ENCODE peak calls at places on chromosomes 5 and 9, in eight cellular contexts. One of them, this sample, is unnamed.

GRCh38 chr9:18720691-18721090 is 246.7 kb downstream of the ADAMTSL1 start:
- DNase-seq in HepG2: no peak
- DNase-seq in ovary: no peak
- DNase-seq in GM12878: no peak
- DNase-seq in upper lobe of right lung: no peak
- DNase-seq in endodermal cell: no peak
- DNase-seq in mucosa of descending colon: no peak
- DNase-seq in gastrocnemius medialis: no peak
- DNase-seq in this sample: no peak

GRCh38 chr9:92600075-92600741 is 64.4 kb upstream of the ECM2 start:
- DNase-seq in HepG2: no peak
- DNase-seq in ovary: no peak
- DNase-seq in GM12878: no peak
- DNase-seq in upper lobe of right lung: no peak
- DNase-seq in endodermal cell: peak; percentile 43
- DNase-seq in mucosa of descending colon: no peak
- DNase-seq in gastrocnemius medialis: no peak
- DNase-seq in this sample: no peak

GRCh38 chr5:114449836-114450515 is 88.1 kb downstream of the KCNN2 start:
- DNase-seq in HepG2: peak; percentile 25
- DNase-seq in ovary: peak; percentile 58
- DNase-seq in GM12878: peak; percentile 60
- DNase-seq in upper lobe of right lung: peak; percentile 73
- DNase-seq in endodermal cell: peak; percentile 90
- DNase-seq in mucosa of descending colon: no peak
- DNase-seq in gastrocnemius medialis: peak; percentile 40
- DNase-seq in this sample: peak; percentile 61

GRCh38 chr9:89422151-89422918 is 75.6 kb downstream of the SEMA4D start:
- DNase-seq in HepG2: no peak
- DNase-seq in ovary: no peak
- DNase-seq in GM12878: no peak
- DNase-seq in upper lobe of right lung: no peak
- DNase-seq in endodermal cell: no peak
- DNase-seq in mucosa of descending colon: peak; percentile 52
- DNase-seq in gastrocnemius medialis: no peak
- DNase-seq in this sample: no peak

GRCh38 chr5:35029333-35029732 is 18.4 kb downstream of the AGXT2 start:
- DNase-seq in HepG2: no peak
- DNase-seq in ovary: no peak
- DNase-seq in GM12878: no peak
- DNase-seq in upper lobe of right lung: no peak
- DNase-seq in endodermal cell: no peak
- DNase-seq in mucosa of descending colon: no peak
- DNase-seq in gastrocnemius medialis: peak; percentile 49
- DNase-seq in this sample: no peak

GRCh38 chr5:5558593-5558992 is 136.1 kb downstream of the ICE1 start:
- DNase-seq in HepG2: no peak
- DNase-seq in ovary: no peak
- DNase-seq in GM12878: no peak
- DNase-seq in upper lobe of right lung: no peak
- DNase-seq in endodermal cell: no peak
- DNase-seq in mucosa of descending colon: no peak
- DNase-seq in gastrocnemius medialis: no peak
- DNase-seq in this sample: no peak

GRCh38 chr5:10272053-10272869 is 22.2 kb downstream of the CCT5 start:
- DNase-seq in HepG2: no peak
- DNase-seq in ovary: no peak
- DNase-seq in GM12878: no peak
- DNase-seq in upper lobe of right lung: no peak
- DNase-seq in endodermal cell: no peak
- DNase-seq in mucosa of descending colon: no peak
- DNase-seq in gastrocnemius medialis: no peak
- DNase-seq in this sample: no peak

GRCh38 chr5:151596839-151597539 is 5.9 kb upstream of the FAT2 start:
- DNase-seq in HepG2: peak; percentile 31
- DNase-seq in ovary: no peak
- DNase-seq in GM12878: no peak
- DNase-seq in upper lobe of right lung: no peak
- DNase-seq in endodermal cell: peak; percentile 88
- DNase-seq in mucosa of descending colon: no peak
- DNase-seq in gastrocnemius medialis: no peak
- DNase-seq in this sample: peak; percentile 20

GRCh38 chr5:172659909-172660628 is 19.0 kb downstream of the NEURL1B start:
- DNase-seq in HepG2: peak; percentile 95
- DNase-seq in ovary: peak; percentile 86
- DNase-seq in GM12878: no peak
- DNase-seq in upper lobe of right lung: peak; percentile 83
- DNase-seq in endodermal cell: peak; percentile 85
- DNase-seq in mucosa of descending colon: peak; percentile 90
- DNase-seq in gastrocnemius medialis: peak; percentile 76
- DNase-seq in this sample: peak; percentile 91

DNA sequence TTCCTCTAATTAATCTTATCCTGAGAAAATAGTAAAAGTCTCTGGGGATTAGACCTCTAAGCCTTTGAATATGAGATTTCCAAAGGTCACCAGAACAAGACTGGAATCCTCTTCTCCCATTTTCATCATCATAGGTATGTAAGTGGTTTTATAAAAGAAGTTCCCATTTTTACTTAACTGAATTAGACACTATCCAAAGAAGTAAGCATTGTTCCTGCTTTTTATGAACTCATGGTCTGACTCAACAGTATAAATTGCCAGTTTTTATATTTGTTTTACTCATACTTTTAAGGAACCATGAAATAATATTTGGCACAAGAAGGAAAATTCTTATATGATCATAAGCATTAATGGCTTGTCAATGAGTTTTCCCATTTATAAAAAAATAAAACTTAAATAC is 167.1 kb upstream of the ADRA1B start:
- DNase-seq in HepG2: no peak
- DNase-seq in ovary: no peak
- DNase-seq in GM12878: no peak
- DNase-seq in upper lobe of right lung: no peak
- DNase-seq in endodermal cell: no peak
- DNase-seq in mucosa of descending colon: no peak
- DNase-seq in gastrocnemius medialis: no peak
- DNase-seq in this sample: no peak
- H3K9me3 ChIP-seq in HepG2: no peaks in the 10 kb centered on the region
- H3K9me3 ChIP-seq in ovary: no peaks in the 10 kb centered on the region
- H3K9me3 ChIP-seq in GM12878: no peaks in the 10 kb centered on the region
- H3K9me3 ChIP-seq in upper lobe of right lung: no peaks in the 10 kb centered on the region
- H3K9me3 ChIP-seq in endodermal cell: no peaks in the 10 kb centered on the region
- H3K9me3 ChIP-seq in mucosa of descending colon: no peaks in the 10 kb centered on the region
- H3K9me3 ChIP-seq in gastrocnemius medialis: no peaks in the 10 kb centered on the region
- H3K9me3 ChIP-seq in this sample: peaks cover 13% of the 10 kb centered on the region

GRCh38 chr5:141338538-141339306 is at the start of gene PCDHGA2:
- DNase-seq in HepG2: peak; percentile 18
- DNase-seq in ovary: peak; percentile 43
- DNase-seq in GM12878: no peak
- DNase-seq in upper lobe of right lung: no peak
- DNase-seq in endodermal cell: peak; percentile 75
- DNase-seq in mucosa of descending colon: no peak
- DNase-seq in gastrocnemius medialis: no peak
- DNase-seq in this sample: no peak
- H3K9me3 ChIP-seq in HepG2: peaks cover 14% of the 10 kb centered on the region
- H3K9me3 ChIP-seq in ovary: peaks cover 7% of the 10 kb centered on the region
- H3K9me3 ChIP-seq in GM12878: no peaks in the 10 kb centered on the region
- H3K9me3 ChIP-seq in upper lobe of right lung: peaks cover 21% of the 10 kb centered on the region
- H3K9me3 ChIP-seq in endodermal cell: peaks cover under 1% of the 10 kb centered on the region
- H3K9me3 ChIP-seq in mucosa of descending colon: peaks cover 58% of the 10 kb centered on the region
- H3K9me3 ChIP-seq in gastrocnemius medialis: no peaks in the 10 kb centered on the region
- H3K9me3 ChIP-seq in this sample: peaks cover 96% of the 10 kb centered on the region

GRCh38 chr5:158384535-158385421 is 525.8 kb upstream of the CLINT1 start:
- DNase-seq in HepG2: no peak
- DNase-seq in ovary: no peak
- DNase-seq in GM12878: no peak
- DNase-seq in upper lobe of right lung: no peak
- DNase-seq in endodermal cell: no peak
- DNase-seq in mucosa of descending colon: no peak
- DNase-seq in gastrocnemius medialis: no peak
- DNase-seq in this sample: no peak

GRCh38 chr5:158382473-158382872 is 523.5 kb upstream of the CLINT1 start:
- DNase-seq in HepG2: no peak
- DNase-seq in ovary: peak; percentile 72
- DNase-seq in GM12878: no peak
- DNase-seq in upper lobe of right lung: peak; percentile 70
- DNase-seq in endodermal cell: peak; percentile 81
- DNase-seq in mucosa of descending colon: peak; percentile 70
- DNase-seq in gastrocnemius medialis: peak; percentile 74
- DNase-seq in this sample: peak; percentile 60

GRCh38 chr5:158385982-158386381 is 527.0 kb upstream of the CLINT1 start:
- DNase-seq in HepG2: no peak
- DNase-seq in ovary: no peak
- DNase-seq in GM12878: no peak
- DNase-seq in upper lobe of right lung: no peak
- DNase-seq in endodermal cell: no peak
- DNase-seq in mucosa of descending colon: no peak
- DNase-seq in gastrocnemius medialis: no peak
- DNase-seq in this sample: no peak

GRCh38 chr5:158380661-158381060 is 521.7 kb upstream of the CLINT1 start:
- DNase-seq in HepG2: no peak
- DNase-seq in ovary: no peak
- DNase-seq in GM12878: no peak
- DNase-seq in upper lobe of right lung: no peak
- DNase-seq in endodermal cell: peak; percentile 50
- DNase-seq in mucosa of descending colon: no peak
- DNase-seq in gastrocnemius medialis: no peak
- DNase-seq in this sample: no peak

GRCh38 chr5:158383485-158383884 is 524.5 kb upstream of the CLINT1 start:
- DNase-seq in HepG2: no peak
- DNase-seq in ovary: no peak
- DNase-seq in GM12878: no peak
- DNase-seq in upper lobe of right lung: no peak
- DNase-seq in endodermal cell: no peak
- DNase-seq in mucosa of descending colon: no peak
- DNase-seq in gastrocnemius medialis: no peak
- DNase-seq in this sample: no peak
- H3K9me3 ChIP-seq in HepG2: peaks cover 26% of the 10 kb centered on the region
- H3K9me3 ChIP-seq in ovary: no peaks in the 10 kb centered on the region
- H3K9me3 ChIP-seq in GM12878: peaks cover 5% of the 10 kb centered on the region
- H3K9me3 ChIP-seq in upper lobe of right lung: no peaks in the 10 kb centered on the region
- H3K9me3 ChIP-seq in endodermal cell: peaks cover under 1% of the 10 kb centered on the region
- H3K9me3 ChIP-seq in mucosa of descending colon: no peaks in the 10 kb centered on the region
- H3K9me3 ChIP-seq in gastrocnemius medialis: no peaks in the 10 kb centered on the region
- H3K9me3 ChIP-seq in this sample: peaks cover 15% of the 10 kb centered on the region

DNA sequence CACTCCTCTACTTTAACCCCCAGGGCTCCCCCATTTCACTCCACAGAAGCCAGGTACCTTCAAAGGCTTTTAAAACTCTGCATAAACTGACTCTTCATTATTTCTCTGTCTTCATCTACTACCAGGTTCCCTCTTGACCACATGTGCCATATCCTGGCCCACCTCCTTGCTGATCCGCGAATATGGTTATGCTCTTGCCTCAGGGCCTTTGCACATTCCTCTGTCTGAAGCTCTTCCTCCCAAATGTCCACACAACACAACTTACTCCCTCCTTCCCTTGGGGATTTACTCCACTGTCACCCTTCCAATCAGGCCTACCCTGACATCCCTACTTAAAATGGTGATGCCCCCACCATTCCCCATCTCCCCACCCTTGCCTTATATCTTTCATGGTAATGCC is 134.6 kb upstream of the ANKRD55 start:
- DNase-seq in HepG2: no peak
- DNase-seq in ovary: no peak
- DNase-seq in GM12878: no peak
- DNase-seq in upper lobe of right lung: no peak
- DNase-seq in endodermal cell: no peak
- DNase-seq in mucosa of descending colon: no peak
- DNase-seq in gastrocnemius medialis: no peak
- DNase-seq in this sample: no peak
- H3K9me3 ChIP-seq in HepG2: no peaks in the 10 kb centered on the region
- H3K9me3 ChIP-seq in ovary: no peaks in the 10 kb centered on the region
- H3K9me3 ChIP-seq in GM12878: no peaks in the 10 kb centered on the region
- H3K9me3 ChIP-seq in upper lobe of right lung: no peaks in the 10 kb centered on the region
- H3K9me3 ChIP-seq in endodermal cell: peaks cover 7% of the 10 kb centered on the region
- H3K9me3 ChIP-seq in mucosa of descending colon: no peaks in the 10 kb centered on the region
- H3K9me3 ChIP-seq in gastrocnemius medialis: no peaks in the 10 kb centered on the region
- H3K9me3 ChIP-seq in this sample: no peaks in the 10 kb centered on the region

GRCh38 chr9:91198405-91198804 is 163.3 kb downstream of the AUH start:
- DNase-seq in HepG2: peak; percentile 36
- DNase-seq in ovary: no peak
- DNase-seq in GM12878: no peak
- DNase-seq in upper lobe of right lung: no peak
- DNase-seq in endodermal cell: no peak
- DNase-seq in mucosa of descending colon: no peak
- DNase-seq in gastrocnemius medialis: no peak
- DNase-seq in this sample: no peak

GRCh38 chr9:91197232-91198181 is 164.2 kb downstream of the AUH start:
- DNase-seq in HepG2: peak; percentile 99
- DNase-seq in ovary: peak; percentile 77
- DNase-seq in GM12878: no peak
- DNase-seq in upper lobe of right lung: no peak
- DNase-seq in endodermal cell: no peak
- DNase-seq in mucosa of descending colon: peak; percentile 63
- DNase-seq in gastrocnemius medialis: peak; percentile 94
- DNase-seq in this sample: peak; percentile 51

GRCh38 chr9:91199739-91200497 is 161.8 kb downstream of the AUH start:
- DNase-seq in HepG2: no peak
- DNase-seq in ovary: no peak
- DNase-seq in GM12878: no peak
- DNase-seq in upper lobe of right lung: no peak
- DNase-seq in endodermal cell: no peak
- DNase-seq in mucosa of descending colon: no peak
- DNase-seq in gastrocnemius medialis: peak; percentile 47
- DNase-seq in this sample: no peak

GRCh38 chr9:91202757-91203283 is 158.9 kb downstream of the AUH start:
- DNase-seq in HepG2: no peak
- DNase-seq in ovary: no peak
- DNase-seq in GM12878: no peak
- DNase-seq in upper lobe of right lung: no peak
- DNase-seq in endodermal cell: no peak
- DNase-seq in mucosa of descending colon: no peak
- DNase-seq in gastrocnemius medialis: no peak
- DNase-seq in this sample: no peak

GRCh38 chr9:91200692-91201336 is 160.9 kb downstream of the AUH start:
- DNase-seq in HepG2: no peak
- DNase-seq in ovary: no peak
- DNase-seq in GM12878: no peak
- DNase-seq in upper lobe of right lung: no peak
- DNase-seq in endodermal cell: no peak
- DNase-seq in mucosa of descending colon: no peak
- DNase-seq in gastrocnemius medialis: no peak
- DNase-seq in this sample: no peak
- H3K9me3 ChIP-seq in HepG2: peaks cover 28% of the 10 kb centered on the region
- H3K9me3 ChIP-seq in ovary: no peaks in the 10 kb centered on the region
- H3K9me3 ChIP-seq in GM12878: peaks cover 8% of the 10 kb centered on the region
- H3K9me3 ChIP-seq in upper lobe of right lung: no peaks in the 10 kb centered on the region
- H3K9me3 ChIP-seq in endodermal cell: peaks cover 22% of the 10 kb centered on the region
- H3K9me3 ChIP-seq in mucosa of descending colon: peaks cover 2% of the 10 kb centered on the region
- H3K9me3 ChIP-seq in gastrocnemius medialis: no peaks in the 10 kb centered on the region
- H3K9me3 ChIP-seq in this sample: peaks cover 22% of the 10 kb centered on the region

DNA sequence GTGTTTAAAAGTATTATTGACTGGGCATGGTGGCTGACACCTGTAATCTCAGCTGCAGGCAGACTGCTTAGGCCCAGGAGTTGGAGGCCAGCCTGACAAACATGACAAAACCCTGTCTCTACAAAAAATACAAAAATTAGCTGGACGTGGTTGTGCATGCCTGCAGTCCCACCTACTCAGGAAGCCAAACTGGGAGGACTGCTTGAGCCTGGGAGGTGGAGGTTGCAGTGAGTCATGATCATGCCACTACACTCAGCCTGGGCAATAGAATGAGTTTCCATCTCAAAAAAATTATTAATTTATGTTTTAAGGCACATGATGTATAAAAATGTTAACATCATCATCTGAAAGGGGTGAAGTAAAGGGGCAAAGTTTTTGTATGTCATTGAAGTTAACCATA is 49.7 kb upstream of the FNIP1 start:
- DNase-seq in HepG2: no peak
- DNase-seq in ovary: no peak
- DNase-seq in GM12878: no peak
- DNase-seq in upper lobe of right lung: no peak
- DNase-seq in endodermal cell: no peak
- DNase-seq in mucosa of descending colon: no peak
- DNase-seq in gastrocnemius medialis: no peak
- DNase-seq in this sample: no peak
- H3K9me3 ChIP-seq in HepG2: peaks cover 38% of the 10 kb centered on the region
- H3K9me3 ChIP-seq in ovary: no peaks in the 10 kb centered on the region
- H3K9me3 ChIP-seq in GM12878: peaks cover 4% of the 10 kb centered on the region
- H3K9me3 ChIP-seq in upper lobe of right lung: peaks cover 12% of the 10 kb centered on the region
- H3K9me3 ChIP-seq in endodermal cell: peaks cover 42% of the 10 kb centered on the region
- H3K9me3 ChIP-seq in mucosa of descending colon: peaks cover 42% of the 10 kb centered on the region
- H3K9me3 ChIP-seq in gastrocnemius medialis: no peaks in the 10 kb centered on the region
- H3K9me3 ChIP-seq in this sample: peaks cover 56% of the 10 kb centered on the region